ENCODE peak calls at places on chromosomes 1 and 21, in seven cellular contexts. S, A, G, U, N, D and L are unnamed samples.

GRCh38 chr1:43402055-43402865 is 12.6 kb downstream of the SZT2 start:
- DNase-seq in G (no peak), D (no peak), S (no peak), A (no peak), U (no peak), N (no peak), L (no peak)

GRCh38 chr1:236543065-236543669 is 19.4 kb downstream of the LGALS8 start:
- DNase-seq in D (no peak), A (no peak), N (no peak), U (no peak), G (no peak), S (no peak), L (no peak)

GRCh38 chr1:117919376-117919775 is 10.0 kb downstream of the GDAP2 start:
- DNase-seq in G (no peak), U (no peak), S (no peak), A (no peak), N (no peak), D (no peak), L (no peak)

GRCh38 chr1:47804127-47804526 is 193.1 kb downstream of the TRABD2B start:
- DNase-seq in U (no peak), S (no peak), N (no peak), D (no peak), G (no peak), A (no peak), L (no peak)

GRCh38 chr1:16220101-16220500 is 7.6 kb upstream of the ARHGEF19 start:
- DNase-seq in G (no peak), U (no peak), A (no peak), D (no peak), N (no peak), S (no peak), L (no peak)

GRCh38 chr1:185574139-185574835 is 159.9 kb upstream of the HMCN1 start:
- DNase-seq in S (no peak), N (no peak), D (no peak), G (no peak), A (no peak), U (no peak), L (peak; percentile 60)

GRCh38 chr1:47797555-47797954 is 199.6 kb downstream of the TRABD2B start:
- DNase-seq in U (no peak), N (no peak), A (no peak), D (no peak), G (no peak), S (no peak), L (no peak)

GRCh38 chr1:161998811-161999210 is 24.9 kb downstream of the OLFML2B start:
- DNase-seq in D (no peak), S (no peak), A (no peak), N (no peak), G (no peak), U (no peak), L (no peak)

GRCh38 chr1:168372857-168373520 is 92.3 kb downstream of the TBX19 start:
- DNase-seq in G (no peak), D (no peak), U (no peak), N (no peak), A (no peak), S (no peak), L (no peak)

GRCh38 chr21:34579411-34579810 is 35.5 kb downstream of the RCAN1 start:
- DNase-seq in A (no peak), G (no peak), D (no peak), U (no peak), S (no peak), N (peak; percentile 50), L (peak; percentile 75)